ENCODE peak calls at places on chromosomes 16 and 17, in seven cellular contexts. L is CD4-positive, alpha-beta memory T cell; T is ovary; Q is GM23248; X is CD8-positive, alpha-beta T cell; B is hepatocyte; Y is MM.1S. K is an unnamed sample. For H3K4me1, the result is how much of the 10 kb centered on the place peaks cover.

GRCh38 chr16:66935319-66936011 is at the start of gene CES2:
- DNase-seq in L (no peak), T (peak), Q (peak), X (no peak), B (peak), Y (no peak), K (peak)

GRCh38 chr17:67390646-67391480 is 13.8 kb downstream of the PITPNC1 start:
- DNase-seq in L (peak), T (no peak), Q (peak), X (peak), B (peak), Y (no peak), K (no peak)

GRCh38 chr17:78925234-78925633 is at the start of gene TIMP2:
- DNase-seq in L (peak), T (peak), Q (peak), X (peak), B (peak), Y (peak), K (peak)

GRCh38 chr17:65545708-65546523 is 15.5 kb downstream of the AXIN2 start:
- DNase-seq in L (no peak), T (no peak), Q (no peak), X (no peak), B (no peak), Y (no peak), K (peak)

GRCh38 chr16:51565149-51565548 is 414.1 kb upstream of the SALL1 start:
- DNase-seq in L (no peak), T (no peak), Q (no peak), X (no peak), B (no peak), Y (no peak), K (no peak)

GRCh38 chr16:5024632-5025031 is 9.1 kb downstream of the NAGPA start:
- DNase-seq in L (no peak), T (no peak), Q (peak), X (no peak), B (no peak), Y (peak), K (no peak)

GRCh38 chr17:60573139-60573975 is 26.6 kb upstream of the PPM1D start:
- DNase-seq in L (no peak), T (no peak), Q (peak), X (no peak), B (peak), Y (no peak), K (no peak)

GRCh38 chr17:71208111-71208704 is 912.6 kb upstream of the SOX9 start:
- DNase-seq in L (no peak), T (no peak), Q (peak), X (no peak), B (no peak), Y (no peak), K (no peak)

GRCh38 chr16:29025218-29025617 is 40.4 kb downstream of the LAT start:
- DNase-seq in L (no peak), T (no peak), Q (no peak), X (no peak), B (no peak), Y (no peak), K (no peak)

GRCh38 chr16:29023279-29024278 is 38.7 kb downstream of the LAT start:
- DNase-seq in L (no peak), T (no peak), Q (peak), X (no peak), B (no peak), Y (no peak), K (peak)

GRCh38 chr16:29022196-29022595 is 37.3 kb downstream of the LAT start:
- DNase-seq in L (no peak), T (no peak), Q (no peak), X (no peak), B (no peak), Y (no peak), K (peak)

GRCh38 chr16:29024280-29024679 is 39.4 kb downstream of the LAT start:
- DNase-seq in L (no peak), T (no peak), Q (no peak), X (no peak), B (no peak), Y (no peak), K (no peak)

GRCh38 chr16:29021471-29021870 is 36.6 kb downstream of the LAT start:
- DNase-seq in L (no peak), T (no peak), Q (no peak), X (no peak), B (no peak), Y (no peak), K (no peak)
- H3K4me1 ChIP-seq in L (under half), T (under half), Q (under half), X (half or more), B (under half), Y (under half), K (under half)

GRCh38 chr17:57271821-57272220 is 15.5 kb downstream of the MSI2 start:
- DNase-seq in L (no peak), T (no peak), Q (no peak), X (no peak), B (no peak), Y (no peak), K (no peak)
- H3K4me1 ChIP-seq in L (under half), T (under half), Q (under half), X (under half), B (under half), Y (under half), K (under half)

GRCh38 chr16:75225092-75225491 is 6.3 kb downstream of the CTRB1 start:
- DNase-seq in L (no peak), T (no peak), Q (peak), X (no peak), B (no peak), Y (no peak), K (no peak)

GRCh38 chr16:75226550-75227360 is 8.0 kb downstream of the CTRB1 start:
- DNase-seq in L (no peak), T (no peak), Q (no peak), X (no peak), B (no peak), Y (no peak), K (no peak)

GRCh38 chr16:75224281-75224680 is 5.5 kb downstream of the CTRB1 start:
- DNase-seq in L (no peak), T (no peak), Q (no peak), X (no peak), B (no peak), Y (no peak), K (no peak)

GRCh38 chr16:75224683-75225082 is 5.9 kb downstream of the CTRB1 start:
- DNase-seq in L (no peak), T (no peak), Q (no peak), X (no peak), B (no peak), Y (no peak), K (no peak)

DNA sequence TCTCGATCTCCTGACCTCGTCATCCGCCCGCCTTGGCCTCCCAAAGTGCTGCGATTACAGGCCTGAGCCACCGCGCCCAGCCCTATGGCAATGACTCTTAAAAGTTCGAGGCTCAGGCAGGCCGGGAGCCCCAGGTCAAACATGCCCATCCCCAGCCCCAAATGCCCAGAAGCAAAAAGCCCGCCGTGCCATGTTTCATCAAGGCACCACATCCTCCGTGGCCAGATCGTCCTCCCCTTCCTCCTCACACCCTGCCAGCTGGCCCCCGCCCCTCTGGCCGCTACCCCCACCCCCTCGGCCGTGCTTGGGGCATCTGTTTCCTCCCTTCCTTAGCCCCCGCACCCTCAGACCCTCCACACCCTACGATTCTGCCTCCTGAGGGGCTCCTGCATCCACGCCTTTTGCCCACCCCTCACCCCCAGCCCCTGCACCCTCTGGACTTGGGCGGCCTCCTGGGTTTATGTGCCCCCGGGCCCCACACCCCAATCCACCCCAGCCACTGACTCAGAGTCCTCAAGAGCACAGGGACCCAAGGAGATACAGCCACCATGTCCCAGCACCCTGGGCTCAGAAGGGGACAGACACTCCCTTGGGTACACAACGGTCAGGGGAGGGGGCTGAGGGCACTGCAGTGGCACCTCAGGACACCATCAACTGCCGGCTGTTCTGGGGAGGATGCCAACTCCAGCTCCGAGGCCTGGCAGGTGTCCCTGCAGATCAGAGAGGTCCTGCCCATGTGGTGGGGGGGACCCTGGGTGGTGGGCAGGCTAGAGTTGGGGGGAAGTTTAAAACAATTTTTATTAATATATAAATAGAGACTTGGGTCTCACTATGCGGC is 7.1 kb downstream of the CTRB1 start:
- DNase-seq in L (no peak), T (no peak), Q (no peak), X (no peak), B (no peak), Y (no peak), K (no peak)
- H3K4me1 ChIP-seq in L (under half), T (under half), Q (under half), X (under half), B (under half), Y (under half), K (under half)

GRCh38 chr16:53901396-53901795 is 197.4 kb downstream of the FTO start:
- DNase-seq in L (no peak), T (no peak), Q (no peak), X (no peak), B (no peak), Y (no peak), K (no peak)
- H3K4me1 ChIP-seq in L (under half), T (under half), Q (under half), X (under half), B (under half), Y (under half), K (under half)

DNA sequence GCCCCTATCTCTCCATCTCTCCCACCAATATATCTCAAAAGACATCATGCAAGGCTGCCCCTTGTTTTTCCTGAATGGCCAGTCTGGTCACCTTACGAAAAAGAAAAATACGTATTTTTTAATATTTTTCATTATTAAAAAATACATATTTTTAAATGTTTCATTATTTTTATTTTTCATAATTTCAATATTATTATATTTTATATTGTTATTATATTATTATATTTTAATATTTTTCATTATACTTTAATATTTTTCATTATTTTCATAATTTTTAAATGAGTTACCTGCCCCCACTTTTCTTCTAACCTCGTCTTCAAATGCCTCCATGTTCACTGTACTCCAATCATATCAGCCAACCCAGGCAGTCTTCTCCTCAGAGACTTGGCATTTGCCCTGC is 116.0 kb upstream of the ERCC4 start:
- DNase-seq in L (no peak), T (no peak), Q (no peak), X (no peak), B (no peak), Y (no peak), K (no peak)
- H3K4me1 ChIP-seq in L (under half), T (under half), Q (under half), X (under half), B (under half), Y (under half), K (under half)

GRCh38 chr17:41918392-41919164 is at the start of gene ACLY:
- DNase-seq in L (peak), T (peak), Q (peak), X (peak), B (peak), Y (peak), K (peak)

GRCh38 chr17:41919165-41919817 is 540 bp upstream of the ACLY start:
- DNase-seq in L (no peak), T (no peak), Q (no peak), X (peak), B (peak), Y (no peak), K (no peak)

GRCh38 chr17:41920580-41920955 is 1.8 kb upstream of the ACLY start:
- DNase-seq in L (no peak), T (no peak), Q (no peak), X (no peak), B (no peak), Y (no peak), K (no peak)

GRCh38 chr17:41917957-41918391 is 777 bp downstream of the ACLY start:
- DNase-seq in L (peak), T (peak), Q (peak), X (peak), B (peak), Y (peak), K (peak)

DNA sequence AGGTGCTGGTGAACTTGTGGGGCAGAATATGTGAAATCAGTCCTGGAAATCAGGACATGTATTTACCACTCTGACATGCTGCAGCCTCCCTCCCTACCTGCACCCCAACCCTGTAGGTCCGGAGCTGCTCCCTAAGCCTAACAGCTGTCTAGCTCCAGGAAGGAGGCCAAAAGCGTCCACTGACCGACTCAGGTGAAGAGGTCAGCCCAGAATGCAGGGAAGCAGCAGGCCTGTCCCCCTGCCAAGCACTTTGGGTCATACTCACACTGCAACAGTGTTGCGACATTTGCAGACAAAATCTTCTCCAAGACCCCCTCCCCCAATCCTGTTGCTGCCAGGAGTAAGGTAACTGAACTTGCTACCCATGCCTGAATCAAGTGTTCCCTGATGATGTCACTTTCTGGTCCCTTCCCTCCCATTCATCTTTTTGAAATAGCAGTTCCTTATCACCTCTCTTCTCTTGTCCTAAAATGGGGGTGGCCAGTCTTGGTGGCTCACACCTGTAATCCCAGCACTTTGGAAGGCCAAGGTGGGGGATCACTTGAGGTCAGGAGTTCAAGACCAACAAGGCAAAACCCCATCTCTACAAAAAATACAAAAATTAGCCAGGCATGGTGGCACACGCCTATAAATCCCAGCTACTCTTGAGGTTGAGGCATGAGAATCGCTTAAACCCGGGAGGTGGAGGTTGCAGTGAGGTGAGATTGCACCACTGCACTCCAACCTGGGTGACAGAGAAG is 1.3 kb upstream of the ACLY start:
- DNase-seq in L (no peak), T (peak), Q (peak), X (no peak), B (no peak), Y (no peak), K (no peak)
- H3K4me1 ChIP-seq in L (under half), T (under half), Q (under half), X (under half), B (under half), Y (under half), K (under half)

DNA sequence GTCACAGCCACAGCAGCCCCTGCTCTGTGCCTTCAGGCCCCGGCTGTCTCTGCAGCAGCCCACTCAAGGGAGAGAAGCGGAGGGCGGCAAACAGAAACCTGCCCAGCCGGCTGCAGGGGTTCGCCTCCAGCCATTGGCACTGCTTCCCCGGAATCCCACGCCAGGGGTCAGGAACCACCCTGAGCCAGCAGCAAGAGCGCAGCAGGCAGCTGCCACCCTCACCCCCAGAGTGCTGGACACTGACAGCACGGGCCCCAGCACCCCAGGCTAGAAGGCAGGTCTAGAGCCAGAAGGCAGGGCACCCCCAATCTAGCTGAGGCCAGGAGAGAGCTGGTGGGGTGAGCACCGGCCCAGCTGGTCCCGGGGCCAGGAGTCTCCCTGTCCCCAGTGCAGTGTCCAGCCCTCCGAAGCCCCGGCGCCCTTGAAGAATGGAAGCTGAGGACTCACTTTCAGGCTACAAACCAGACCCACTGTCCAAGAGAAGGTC is 8.3 kb downstream of the UBALD2 start:
- DNase-seq in L (no peak), T (no peak), Q (no peak), X (no peak), B (no peak), Y (no peak), K (no peak)
- H3K4me1 ChIP-seq in L (half or more), T (under half), Q (under half), X (half or more), B (under half), Y (under half), K (under half)

GRCh38 chr17:41848788-41849187 is 11.2 kb downstream of the KLHL10 start:
- DNase-seq in L (no peak), T (no peak), Q (no peak), X (no peak), B (no peak), Y (no peak), K (no peak)
- H3K4me1 ChIP-seq in L (under half), T (under half), Q (under half), X (under half), B (under half), Y (under half), K (under half)

K was measured in aorta.